ENCODE peak calls at places on chromosomes 2 and 18, in seven cellular contexts. P is trophoblast cell; R is astrocyte; M is colonic mucosa; W is tibial artery; X is naive thymus-derived CD4-positive, alpha-beta T cell; A is GM23248. Y is an unnamed sample. For H3K36me3, the result is how much of the 10 kb centered on the place peaks cover.

GRCh38 chr18:7921938-7922587 is 354.9 kb downstream of the PTPRM start:
- DNase-seq in P (no peak), R (peak), M (no peak), W (no peak), X (no peak), A (peak), Y (no peak)

GRCh38 chr2:156333951-156334495 is 1.5 kb upstream of the NR4A2 start:
- DNase-seq in P (peak), R (peak), M (peak), W (peak), X (no peak), A (peak), Y (peak)

GRCh38 chr2:182897137-182897536 is 30.7 kb upstream of the FRZB start:
- DNase-seq in P (no peak), R (peak), M (no peak), W (no peak), X (no peak), A (peak), Y (no peak)

GRCh38 chr2:41939410-41939775 is 108.4 kb upstream of the PKDCC start:
- DNase-seq in P (no peak), R (no peak), M (no peak), W (no peak), X (no peak), A (no peak), Y (no peak)

GRCh38 chr2:54021702-54022101 is 50.9 kb upstream of the PSME4 start:
- DNase-seq in P (no peak), R (no peak), M (no peak), W (no peak), X (no peak), A (no peak), Y (no peak)

GRCh38 chr2:16664052-16664731 is 1.4 kb downstream of the CYRIA start:
- DNase-seq in P (peak), R (peak), M (peak), W (peak), X (no peak), A (peak), Y (no peak)

GRCh38 chr18:59837586-59837985 is 62.2 kb upstream of the PMAIP1 start:
- DNase-seq in P (peak), R (peak), M (peak), W (no peak), X (peak), A (peak), Y (peak)

GRCh38 chr2:132901661-132902060 is 231.7 kb upstream of the LYPD1 start:
- DNase-seq in P (no peak), R (no peak), M (no peak), W (no peak), X (no peak), A (no peak), Y (no peak)

GRCh38 chr18:2471523-2471922 is 99.8 kb downstream of the METTL4 start:
- DNase-seq in P (no peak), R (no peak), M (no peak), W (no peak), X (no peak), A (no peak), Y (no peak)

GRCh38 chr2:227004482-227004881 is 159.5 kb downstream of the COL4A4 start:
- DNase-seq in P (no peak), R (no peak), M (no peak), W (no peak), X (no peak), A (no peak), Y (no peak)

GRCh38 chr2:31297751-31298150 is 63.8 kb downstream of the EHD3 start:
- DNase-seq in P (peak), R (no peak), M (no peak), W (no peak), X (no peak), A (peak), Y (no peak)

GRCh38 chr2:224284134-224284946 is 117.6 kb downstream of the FAM124B start:
- DNase-seq in P (peak), R (no peak), M (peak), W (no peak), X (peak), A (peak), Y (no peak)

GRCh38 chr2:68452168-68452890 is 14.8 kb downstream of the FBXO48 start:
- DNase-seq in P (no peak), R (no peak), M (no peak), W (no peak), X (peak), A (no peak), Y (no peak)

GRCh38 chr2:205730701-205731271 is 48.5 kb downstream of the NRP2 start:
- DNase-seq in P (no peak), R (peak), M (no peak), W (no peak), X (no peak), A (peak), Y (no peak)

GRCh38 chr2:102061962-102062795 is 70.4 kb downstream of the IL1R2 start:
- DNase-seq in P (no peak), R (peak), M (no peak), W (peak), X (no peak), A (peak), Y (peak)

GRCh38 chr2:202056611-202057010 is 16.4 kb upstream of the KIAA2012 start:
- DNase-seq in P (no peak), R (no peak), M (no peak), W (no peak), X (no peak), A (peak), Y (no peak)

GRCh38 chr18:24731981-24732380 is 271.5 kb downstream of the HRH4 start:
- DNase-seq in P (no peak), R (no peak), M (no peak), W (no peak), X (no peak), A (peak), Y (no peak)

GRCh38 chr2:233807215-233807865 is 29.2 kb downstream of the MROH2A start:
- DNase-seq in P (no peak), R (no peak), M (no peak), W (peak), X (no peak), A (no peak), Y (no peak)

GRCh38 chr2:230899786-230900185 is 25.3 kb downstream of the GPR55 start:
- DNase-seq in P (no peak), R (no peak), M (no peak), W (no peak), X (no peak), A (peak), Y (no peak)

GRCh38 chr2:223837290-223838061 is at the start of gene AP1S3:
- DNase-seq in P (peak), R (peak), M (peak), W (peak), X (peak), A (peak), Y (peak)

GRCh38 chr18:46196627-46197243 is 92.5 kb downstream of the HAUS1 start:
- DNase-seq in P (peak), R (peak), M (no peak), W (no peak), X (no peak), A (no peak), Y (no peak)

GRCh38 chr2:205077159-205077558 is 531.9 kb downstream of the PARD3B start:
- DNase-seq in P (no peak), R (no peak), M (no peak), W (no peak), X (peak), A (no peak), Y (no peak)

GRCh38 chr18:22342625-22343024 is 75.1 kb downstream of the CTAGE1 start:
- DNase-seq in P (no peak), R (peak), M (peak), W (no peak), X (no peak), A (peak), Y (no peak)

GRCh38 chr18:22223263-22223960 is 54.0 kb downstream of the GATA6 start:
- DNase-seq in P (peak), R (peak), M (peak), W (peak), X (no peak), A (peak), Y (peak)

GRCh38 chr2:169752752-169753151 is 19.1 kb downstream of the KLHL23 start:
- DNase-seq in P (no peak), R (no peak), M (no peak), W (no peak), X (no peak), A (no peak), Y (no peak)

GRCh38 chr18:42330296-42330695 is 375.3 kb downstream of the PIK3C3 start:
- DNase-seq in P (no peak), R (peak), M (no peak), W (no peak), X (no peak), A (no peak), Y (no peak)

GRCh38 chr2:30235859-30236535 is 4.7 kb downstream of the LBH start:
- DNase-seq in P (no peak), R (no peak), M (no peak), W (no peak), X (no peak), A (no peak), Y (no peak)

GRCh38 chr2:127658641-127659407 is 12.9 kb downstream of the GPR17 start:
- DNase-seq in P (no peak), R (no peak), M (no peak), W (no peak), X (no peak), A (no peak), Y (peak)

GRCh38 chr2:191320881-191321280 is 75.7 kb downstream of the MYO1B start:
- DNase-seq in P (no peak), R (no peak), M (no peak), W (no peak), X (no peak), A (peak), Y (no peak)

GRCh38 chr2:28626891-28627421 is 124.7 kb upstream of the PPP1CB start:
- DNase-seq in P (no peak), R (peak), M (no peak), W (peak), X (no peak), A (peak), Y (no peak)

GRCh38 chr2:102764083-102764482 is 2.3 kb downstream of the TMEM182 start:
- DNase-seq in P (no peak), R (no peak), M (no peak), W (no peak), X (no peak), A (no peak), Y (no peak)

GRCh38 chr2:168246072-168246482 is 1.3 kb downstream of the STK39 start:
- DNase-seq in P (no peak), R (peak), M (no peak), W (no peak), X (no peak), A (no peak), Y (no peak)

GRCh38 chr2:208466133-208466919 is 59.7 kb downstream of the PTH2R start:
- DNase-seq in P (peak), R (no peak), M (peak), W (no peak), X (no peak), A (peak), Y (no peak)

GRCh38 chr2:178418426-178418825 is 32.5 kb downstream of the PRKRA start:
- DNase-seq in P (no peak), R (peak), M (no peak), W (no peak), X (no peak), A (peak), Y (no peak)

GRCh38 chr2:119567292-119567691 is 23.0 kb downstream of the CFAP221 start:
- DNase-seq in P (no peak), R (no peak), M (no peak), W (no peak), X (no peak), A (no peak), Y (no peak)

GRCh38 chr18:51123481-51123880 is 74.0 kb downstream of the MEX3C start:
- DNase-seq in P (no peak), R (no peak), M (no peak), W (no peak), X (no peak), A (no peak), Y (no peak)

GRCh38 chr2:105822186-105822585 is 77.5 kb downstream of the NCK2 start:
- DNase-seq in P (no peak), R (no peak), M (no peak), W (no peak), X (peak), A (no peak), Y (no peak)

DNA sequence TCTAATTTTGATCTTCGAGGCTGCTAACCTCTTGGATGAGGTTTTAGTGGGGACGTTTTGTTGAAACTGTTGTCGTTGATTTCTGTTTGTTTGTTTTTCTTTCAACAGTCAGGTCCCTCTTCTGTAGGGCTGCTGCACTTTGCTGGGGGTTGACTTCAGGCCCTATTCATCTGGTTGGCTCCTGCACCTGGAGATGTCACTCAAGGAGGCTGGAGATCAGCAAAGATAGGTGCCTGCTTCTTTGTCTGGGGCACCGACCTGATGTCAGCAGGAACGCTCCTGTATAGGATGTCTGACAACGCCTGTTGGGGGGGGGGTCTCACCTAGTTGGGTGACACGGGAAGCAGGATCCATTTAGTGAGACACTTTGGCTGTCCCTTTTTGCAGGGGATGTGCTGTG is 915.6 kb upstream of the CHAC2 start:
- DNase-seq in P (no peak), R (no peak), M (no peak), W (no peak), X (no peak), A (no peak), Y (no peak)
- H3K36me3 ChIP-seq in P (under half), R (under half), M (under half), W (under half), X (under half), A (under half), Y (under half)

GRCh38 chr2:203446071-203446481 is 89.0 kb downstream of the RAPH1 start:
- DNase-seq in P (no peak), R (peak), M (no peak), W (no peak), X (no peak), A (peak), Y (no peak)
- H3K27ac ChIP-seq in P (no peak), R (peak), M (no peak), W (no peak), X (no peak), A (peak), Y (no peak)

DNA sequence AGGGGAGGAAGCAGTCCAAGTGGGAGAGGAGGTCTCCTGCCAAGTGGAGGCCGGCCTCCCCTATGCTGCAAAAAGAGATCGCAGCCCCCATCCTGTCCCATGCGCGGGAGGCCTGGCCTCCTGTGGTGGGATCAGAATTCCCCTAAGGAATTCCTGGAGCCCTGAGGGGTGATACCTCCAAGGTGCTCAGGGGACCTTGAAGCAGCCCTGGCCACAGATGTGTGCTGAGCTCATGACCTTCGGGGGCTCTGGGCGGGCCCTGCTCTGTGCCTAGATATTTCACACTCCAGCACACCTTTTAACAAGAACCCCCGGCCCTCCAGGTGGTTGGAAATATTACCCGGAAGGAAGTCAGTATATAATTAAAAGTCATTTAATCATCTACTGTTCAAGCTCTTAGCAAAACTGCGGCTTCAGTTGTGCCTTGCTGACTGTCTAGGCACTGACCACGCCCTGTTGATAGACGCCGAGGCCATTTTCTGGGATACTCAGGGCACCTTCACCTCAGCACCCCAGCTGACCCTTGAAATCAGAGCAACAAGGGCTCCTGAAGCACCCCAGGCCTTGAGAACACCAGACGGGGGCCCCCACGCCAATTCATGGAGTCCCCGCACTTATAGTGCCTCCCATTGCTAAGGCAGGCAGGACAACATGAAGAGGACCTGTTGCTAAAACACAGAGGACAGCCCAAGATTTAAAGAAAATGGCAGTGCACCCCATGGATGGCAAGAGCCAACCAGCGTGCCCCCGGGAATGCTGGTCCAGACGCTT is 119.1 kb downstream of the NDUFA10 start:
- DNase-seq in P (no peak), R (no peak), M (no peak), W (no peak), X (no peak), A (no peak), Y (no peak)
- H3K36me3 ChIP-seq in P (under half), R (under half), M (under half), W (under half), X (under half), A (under half), Y (under half)

DNA sequence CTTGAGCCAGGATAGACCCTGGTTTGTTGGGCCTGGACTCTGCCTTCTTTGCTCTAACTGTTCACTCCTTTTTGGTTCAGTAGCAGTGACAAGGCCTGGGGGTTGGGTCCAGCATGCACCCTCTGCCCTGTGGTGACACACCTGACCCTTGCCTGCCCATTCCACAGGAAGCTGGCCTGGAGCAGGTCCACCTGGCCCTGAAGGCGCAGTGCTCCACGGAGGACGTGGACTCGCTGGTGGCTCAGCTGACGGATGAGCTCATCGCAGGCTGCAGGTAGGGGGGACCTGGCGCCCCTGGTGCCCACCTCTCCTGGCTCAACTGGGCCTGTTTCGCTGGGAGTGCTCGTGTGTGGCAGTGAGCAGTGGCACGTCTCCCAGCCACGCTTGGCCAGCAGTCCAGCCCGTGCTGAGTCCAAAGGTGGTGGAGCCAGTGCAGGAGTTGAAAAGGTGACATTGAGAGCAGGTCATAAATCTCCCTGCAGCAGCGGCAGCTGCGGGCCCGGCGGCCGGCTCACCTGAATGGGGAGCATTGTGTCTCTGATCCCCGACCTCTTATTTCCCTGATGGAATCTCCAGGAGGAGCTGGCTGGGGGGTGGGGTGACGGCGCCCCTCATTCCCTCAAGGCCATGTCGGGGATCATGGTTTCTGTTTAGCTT is 102.6 kb downstream of the DYSF start:
- DNase-seq in P (no peak), R (no peak), M (no peak), W (no peak), X (no peak), A (no peak), Y (no peak)
- H3K27ac ChIP-seq in P (no peak), R (no peak), M (no peak), W (no peak), X (no peak), A (no peak), Y (no peak)

Y was measured in suprapubic skin.